ENCODE peak calls at places on chromosomes 5 and 9, in seven cellular contexts. U, K, F, R, M, V and J are unnamed samples.

GRCh38 chr9:38292480-38292879 is 100.0 kb upstream of the ALDH1B1 start:
- DNase-seq in U (no peak), K (no peak), F (no peak), R (no peak), M (no peak), V (no peak), J (no peak)

GRCh38 chr9:124513374-124513994 is 6.3 kb upstream of the NR5A1 start:
- DNase-seq in U (peak), K (no peak), F (no peak), R (peak), M (no peak), V (no peak), J (no peak)

GRCh38 chr5:141783599-141784296 is 94.5 kb downstream of the PCDH1 start:
- DNase-seq in U (no peak), K (no peak), F (no peak), R (no peak), M (no peak), V (no peak), J (no peak)

GRCh38 chr5:36396640-36397039 is 94.9 kb upstream of the RANBP3L start:
- DNase-seq in U (no peak), K (peak), F (no peak), R (no peak), M (no peak), V (no peak), J (no peak)

GRCh38 chr5:24547127-24547526 is 97.7 kb downstream of the CDH10 start:
- DNase-seq in U (no peak), K (no peak), F (no peak), R (no peak), M (no peak), V (no peak), J (peak)

GRCh38 chr5:145568581-145568980 is 266.6 kb downstream of the PRELID2 start:
- DNase-seq in U (no peak), K (no peak), F (no peak), R (no peak), M (no peak), V (no peak), J (no peak)

GRCh38 chr9:116015855-116016254 is 137.7 kb upstream of the PAPPA start:
- DNase-seq in U (no peak), K (no peak), F (no peak), R (no peak), M (no peak), V (no peak), J (no peak)

GRCh38 chr9:21690561-21690960 is 111.9 kb upstream of the MTAP start:
- DNase-seq in U (no peak), K (no peak), F (no peak), R (no peak), M (no peak), V (no peak), J (no peak)

GRCh38 chr5:34686762-34687268 is 30.7 kb downstream of the RAI14 start:
- DNase-seq in U (no peak), K (peak), F (no peak), R (peak), M (peak), V (no peak), J (no peak)

GRCh38 chr9:121736147-121736721 is 84.8 kb downstream of the DAB2IP start:
- DNase-seq in U (no peak), K (no peak), F (no peak), R (peak), M (no peak), V (no peak), J (peak)

GRCh38 chr5:36502608-36503007 is 103.8 kb upstream of the SLC1A3 start:
- DNase-seq in U (no peak), K (no peak), F (no peak), R (no peak), M (no peak), V (no peak), J (no peak)

GRCh38 chr5:35971186-35971877 is 19.9 kb downstream of the UGT3A1 start:
- DNase-seq in U (no peak), K (no peak), F (no peak), R (no peak), M (no peak), V (no peak), J (no peak)

GRCh38 chr9:133958756-133959155 is 33.4 kb downstream of the VAV2 start:
- DNase-seq in U (no peak), K (no peak), F (no peak), R (no peak), M (no peak), V (no peak), J (no peak)

GRCh38 chr9:133609311-133610098 is at the start of gene FAM163B:
- DNase-seq in U (peak), K (no peak), F (no peak), R (peak), M (no peak), V (no peak), J (peak)

DNA sequence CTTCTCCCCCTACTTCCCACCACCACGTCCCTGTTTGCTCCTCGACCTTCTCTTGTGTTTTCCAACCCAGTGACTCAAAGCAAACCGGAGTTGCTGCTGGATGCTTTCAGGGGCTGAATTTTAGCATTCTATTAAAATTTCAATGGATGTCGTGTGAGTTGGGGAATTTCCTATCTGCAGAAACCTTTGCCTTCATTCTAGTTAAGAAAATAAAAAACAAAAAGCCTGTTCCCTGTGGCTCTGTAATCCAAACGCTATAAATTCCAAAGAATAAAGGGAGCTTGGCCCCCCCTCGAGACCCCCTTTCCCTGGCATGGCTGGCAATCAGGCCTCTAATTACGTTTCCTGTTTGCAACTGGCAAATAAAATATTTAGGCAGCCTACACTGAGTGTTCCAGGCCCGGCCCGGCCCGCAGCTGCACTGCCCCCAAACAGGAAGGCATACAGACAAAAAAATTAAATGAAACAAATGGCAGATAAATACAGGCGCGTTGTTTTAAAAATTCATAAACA is 139.4 kb upstream of the PPP1R26 start:
- DNase-seq in U (no peak), K (no peak), F (no peak), R (no peak), M (no peak), V (peak), J (no peak)
- TF ChIP-seq JUND in U (no peak), K (no peak), F (no peak), R (no peak), M (no peak), V (no peak), J (no peak)

GRCh38 chr9:27407491-27407890 is 110.5 kb upstream of the EQTN start:
- DNase-seq in U (no peak), K (no peak), F (no peak), R (no peak), M (no peak), V (no peak), J (no peak)
- TF ChIP-seq JUND in U (no peak), K (no peak), F (no peak), R (no peak), M (no peak), V (no peak), J (no peak)

GRCh38 chr9:136859821-136860269 is 6.3 kb downstream of the EDF1 start:
- DNase-seq in U (no peak), K (no peak), F (no peak), R (no peak), M (no peak), V (no peak), J (no peak)

GRCh38 chr9:136862849-136863622 is 3.1 kb downstream of the EDF1 start:
- DNase-seq in U (no peak), K (no peak), F (no peak), R (no peak), M (no peak), V (no peak), J (no peak)

GRCh38 chr9:136860529-136860928 is 5.6 kb downstream of the EDF1 start:
- DNase-seq in U (no peak), K (no peak), F (no peak), R (no peak), M (no peak), V (no peak), J (no peak)

GRCh38 chr9:136861874-136862457 is 4.1 kb downstream of the EDF1 start:
- DNase-seq in U (no peak), K (no peak), F (no peak), R (no peak), M (no peak), V (no peak), J (no peak)

DNA sequence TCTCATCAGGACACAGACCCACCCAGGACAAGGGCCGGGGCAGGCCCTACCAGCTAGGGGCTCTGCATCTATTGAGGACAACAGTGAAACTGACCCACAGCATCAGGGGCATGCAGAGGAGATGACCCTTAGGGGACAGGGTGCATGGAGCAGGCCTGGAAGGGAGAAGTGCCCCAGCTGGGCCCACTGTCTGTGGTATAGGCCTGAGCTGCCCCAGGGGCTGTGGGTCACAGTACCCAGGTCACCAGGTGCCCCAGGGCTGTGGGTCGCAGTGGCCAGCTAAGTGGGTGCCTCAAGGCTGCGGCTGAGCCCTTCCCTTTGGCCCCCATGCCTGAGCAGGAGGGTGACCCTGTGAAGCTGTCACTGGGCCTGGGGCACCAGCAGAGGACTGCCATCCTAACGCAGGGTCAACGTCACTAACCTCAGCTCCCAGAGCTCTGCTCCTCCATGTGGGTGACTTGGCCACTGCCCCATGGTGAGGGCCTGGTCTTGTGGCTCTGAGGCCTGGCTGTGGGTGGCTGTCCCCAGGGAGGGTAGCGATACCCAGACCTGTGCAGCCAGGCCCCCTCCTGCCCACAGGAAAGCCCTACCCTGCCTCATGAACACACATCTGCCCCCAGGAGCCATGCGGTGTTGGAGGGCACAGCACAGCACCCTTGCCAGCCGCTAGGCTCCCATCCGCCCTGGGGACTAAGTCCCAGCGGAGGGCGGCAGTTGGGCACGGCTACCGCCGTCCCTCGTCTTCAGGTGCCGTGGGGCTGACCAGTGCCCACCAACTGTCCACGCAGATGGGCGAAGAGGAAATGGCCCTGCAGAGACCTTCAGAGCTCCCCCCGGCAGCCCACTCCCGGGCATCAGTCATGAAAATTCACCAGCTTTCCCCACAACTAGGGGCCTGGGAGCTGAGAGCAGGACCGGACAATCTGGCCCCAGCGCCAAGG is 4.9 kb downstream of the EDF1 start:
- DNase-seq in U (no peak), K (no peak), F (no peak), R (no peak), M (no peak), V (no peak), J (no peak)
- TF ChIP-seq JUND in U (no peak), K (no peak), F (no peak), R (no peak), M (no peak), V (no peak), J (no peak)

GRCh38 chr9:98314381-98315066 is 59.1 kb upstream of the TBC1D2 start:
- DNase-seq in U (no peak), K (no peak), F (no peak), R (no peak), M (no peak), V (no peak), J (no peak)
- TF ChIP-seq JUND in U (no peak), K (no peak), F (no peak), R (no peak), M (no peak), V (no peak), J (no peak)

GRCh38 chr5:95916687-95917085 is 45.0 kb downstream of the ELL2 start:
- DNase-seq in U (no peak), K (peak), F (no peak), R (no peak), M (no peak), V (no peak), J (no peak)

GRCh38 chr5:95913663-95914062 is 48.0 kb downstream of the ELL2 start:
- DNase-seq in U (no peak), K (no peak), F (no peak), R (no peak), M (no peak), V (no peak), J (no peak)

GRCh38 chr5:95917207-95917606 is 44.4 kb downstream of the ELL2 start:
- DNase-seq in U (no peak), K (no peak), F (no peak), R (no peak), M (no peak), V (no peak), J (no peak)

GRCh38 chr5:95918421-95919006 is 43.1 kb downstream of the ELL2 start:
- DNase-seq in U (no peak), K (no peak), F (no peak), R (peak), M (no peak), V (no peak), J (no peak)

DNA sequence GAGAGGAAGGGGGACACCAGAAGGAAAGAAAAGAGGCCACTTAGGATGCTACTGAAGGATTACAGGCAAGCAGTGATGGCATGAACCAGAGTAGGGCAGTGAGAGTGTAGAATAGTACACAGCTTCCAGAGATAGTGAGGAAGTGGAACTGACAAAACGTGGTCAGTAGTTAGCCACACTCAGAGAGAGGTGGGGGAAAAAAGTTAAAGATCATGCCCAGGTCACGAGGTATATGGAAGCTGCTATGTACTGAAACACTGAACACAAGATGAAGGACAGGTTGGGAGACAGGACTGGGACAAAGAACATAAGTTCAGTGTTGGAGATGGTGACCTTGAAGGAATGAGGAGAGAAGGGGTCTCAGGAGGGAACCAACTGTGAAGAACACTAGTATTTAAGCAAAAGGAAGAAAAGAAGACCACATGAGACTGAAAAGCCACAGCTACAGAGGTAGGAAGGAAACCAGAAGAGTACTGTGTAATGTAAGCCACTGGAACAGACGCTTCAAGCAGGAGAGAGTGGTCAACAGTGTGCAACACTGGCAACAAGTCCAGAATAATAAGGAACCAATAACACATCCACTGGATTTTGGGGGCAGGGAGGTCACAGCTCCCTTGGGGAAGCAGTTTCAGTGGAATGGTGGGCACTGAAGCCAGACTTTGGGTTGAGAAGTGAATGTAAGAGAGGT is 45.5 kb downstream of the ELL2 start:
- DNase-seq in U (no peak), K (no peak), F (no peak), R (no peak), M (no peak), V (no peak), J (no peak)
- TF ChIP-seq JUND in U (no peak), K (no peak), F (no peak), R (no peak), M (no peak), V (no peak), J (no peak)

GRCh38 chr9:98887918-98888510 is 55.7 kb upstream of the COL15A1 start:
- DNase-seq in U (no peak), K (no peak), F (no peak), R (no peak), M (no peak), V (no peak), J (no peak)

GRCh38 chr9:98890256-98890655 is 53.5 kb upstream of the COL15A1 start:
- DNase-seq in U (no peak), K (no peak), F (no peak), R (no peak), M (no peak), V (no peak), J (peak)

GRCh38 chr9:98888794-98889495 is 54.8 kb upstream of the COL15A1 start:
- DNase-seq in U (no peak), K (no peak), F (no peak), R (no peak), M (no peak), V (no peak), J (no peak)

GRCh38 chr9:98894766-98895165 is 48.9 kb upstream of the COL15A1 start:
- DNase-seq in U (no peak), K (no peak), F (no peak), R (no peak), M (no peak), V (no peak), J (no peak)

DNA sequence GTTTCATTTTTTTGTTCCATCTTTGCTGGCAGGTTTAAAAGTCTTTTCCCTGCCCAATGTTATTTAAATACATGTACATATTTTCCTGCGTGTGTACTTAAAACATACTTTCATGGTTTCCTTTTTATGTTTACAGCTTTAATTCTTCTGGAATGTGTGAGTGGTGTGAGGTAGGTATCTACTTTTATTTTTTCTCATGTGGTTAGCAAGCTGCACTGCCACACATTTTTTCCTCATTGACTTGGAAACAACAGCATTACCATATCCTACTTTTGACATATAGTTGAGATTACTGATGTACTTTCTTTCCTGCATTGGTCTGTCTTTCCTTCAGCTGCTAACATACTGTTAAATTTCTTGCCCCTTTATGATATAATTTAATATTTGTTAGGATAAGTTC is 51.4 kb upstream of the COL15A1 start:
- DNase-seq in U (no peak), K (no peak), F (no peak), R (no peak), M (no peak), V (no peak), J (no peak)
- TF ChIP-seq JUND in U (no peak), K (no peak), F (no peak), R (no peak), M (no peak), V (no peak), J (no peak)

GRCh38 chr9:137387891-137388560 is 34.9 kb downstream of the EXD3 start:
- DNase-seq in U (no peak), K (no peak), F (no peak), R (no peak), M (no peak), V (no peak), J (no peak)

GRCh38 chr9:137385061-137385655 is 37.8 kb downstream of the EXD3 start:
- DNase-seq in U (no peak), K (no peak), F (no peak), R (no peak), M (no peak), V (no peak), J (no peak)

GRCh38 chr9:137389428-137389746 is 33.6 kb downstream of the EXD3 start:
- DNase-seq in U (no peak), K (no peak), F (no peak), R (no peak), M (no peak), V (no peak), J (no peak)

GRCh38 chr9:137388589-137389427 is 34.2 kb downstream of the EXD3 start:
- DNase-seq in U (no peak), K (no peak), F (no peak), R (peak), M (no peak), V (no peak), J (no peak)

DNA sequence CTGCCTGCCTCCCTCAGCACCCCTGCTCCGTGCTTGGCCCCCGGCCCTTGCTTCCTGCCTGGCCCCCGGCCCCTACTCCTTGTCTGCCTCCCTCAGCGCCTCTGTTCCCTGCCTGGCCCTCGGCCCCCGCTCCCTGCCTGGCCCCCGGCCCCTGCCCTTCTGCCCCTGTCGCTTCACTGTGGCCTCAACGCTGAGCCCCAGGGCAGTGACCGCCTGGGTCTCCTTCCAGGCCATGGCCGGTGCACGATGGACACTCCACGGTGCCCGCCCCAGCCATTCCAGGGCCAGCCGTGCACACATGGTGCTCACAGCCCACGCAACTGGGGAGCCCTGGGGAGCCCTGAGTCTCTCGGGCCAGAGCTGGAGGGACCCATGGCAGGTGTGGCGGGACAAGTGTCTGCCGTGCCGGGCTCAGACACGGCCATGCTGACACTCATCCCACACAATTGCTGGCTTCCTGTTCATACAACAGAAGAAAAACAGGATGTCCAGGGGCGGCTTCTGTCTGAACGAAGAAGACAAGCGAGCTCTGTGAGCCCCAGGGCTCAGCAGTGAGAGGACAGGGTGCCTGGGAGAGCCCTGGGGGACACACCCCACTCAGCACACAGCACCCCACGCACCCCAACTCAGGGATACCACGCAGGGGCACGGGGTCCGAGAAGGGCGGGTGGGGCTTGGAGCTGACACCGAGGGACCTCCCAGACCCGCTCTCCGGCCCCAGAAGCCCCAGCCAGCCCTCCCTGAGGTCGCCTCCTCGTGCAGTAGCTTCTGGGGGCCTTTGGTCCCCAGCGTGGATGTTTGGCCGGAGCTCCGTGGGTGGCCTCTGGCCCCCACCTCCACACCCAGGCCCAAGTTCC is 35.7 kb downstream of the EXD3 start:
- DNase-seq in U (no peak), K (no peak), F (no peak), R (no peak), M (no peak), V (no peak), J (no peak)
- TF ChIP-seq JUND in U (no peak), K (no peak), F (no peak), R (no peak), M (no peak), V (no peak), J (no peak)

GRCh38 chr5:13632676-13633075 is 311.8 kb downstream of the DNAH5 start:
- DNase-seq in U (no peak), K (no peak), F (no peak), R (no peak), M (no peak), V (no peak), J (peak)
- TF ChIP-seq JUND in U (no peak), K (no peak), F (no peak), R (no peak), M (no peak), V (no peak), J (no peak)